ENCODE peak calls at places on chromosomes 6 and 20, in seven cellular contexts. One of them, this sample, is unnamed.

GRCh38 chr6:116522896-116523295 is 11.5 kb downstream of the CALHM5 start:
- DNase-seq in Peyer's patch: no peak
- DNase-seq in A549: no peak
- DNase-seq in IMR-90: no peak
- DNase-seq in testis: no peak
- DNase-seq in adrenal gland: no peak
- DNase-seq in lower leg skin: no peak
- DNase-seq in this sample: no peak

GRCh38 chr6:2861822-2862164 is 20.1 kb upstream of the SERPINB1 start:
- DNase-seq in adrenal gland: no peak
- DNase-seq in lower leg skin: no peak
- DNase-seq in Peyer's patch: no peak
- DNase-seq in A549: no peak
- DNase-seq in IMR-90: no peak
- DNase-seq in testis: no peak
- DNase-seq in this sample: no peak

GRCh38 chr6:87139236-87139635 is 16.1 kb upstream of the ZNF292 start:
- DNase-seq in testis: no peak
- DNase-seq in A549: peak; percentile 49
- DNase-seq in IMR-90: peak; percentile 62
- DNase-seq in lower leg skin: no peak
- DNase-seq in Peyer's patch: no peak
- DNase-seq in adrenal gland: no peak
- DNase-seq in this sample: no peak

GRCh38 chr6:154408906-154409500 is 52.4 kb upstream of the IPCEF1 start:
- DNase-seq in testis: no peak
- DNase-seq in adrenal gland: no peak
- DNase-seq in Peyer's patch: no peak
- DNase-seq in A549: peak; percentile 55
- DNase-seq in IMR-90: peak; percentile 66
- DNase-seq in lower leg skin: no peak
- DNase-seq in this sample: no peak

GRCh38 chr6:8764733-8765132 is 329.4 kb upstream of the SLC35B3 start:
- DNase-seq in A549: no peak
- DNase-seq in IMR-90: no peak
- DNase-seq in Peyer's patch: no peak
- DNase-seq in lower leg skin: no peak
- DNase-seq in adrenal gland: no peak
- DNase-seq in testis: no peak
- DNase-seq in this sample: no peak

GRCh38 chr6:69917834-69918233 is 51.5 kb downstream of the COL19A1 start:
- DNase-seq in Peyer's patch: no peak
- DNase-seq in testis: no peak
- DNase-seq in A549: peak; percentile 7
- DNase-seq in lower leg skin: no peak
- DNase-seq in IMR-90: peak; percentile 77
- DNase-seq in adrenal gland: no peak
- DNase-seq in this sample: no peak

GRCh38 chr6:49564552-49564951 is 14.1 kb downstream of the C6orf141 start:
- DNase-seq in adrenal gland: no peak
- DNase-seq in lower leg skin: no peak
- DNase-seq in Peyer's patch: no peak
- DNase-seq in A549: no peak
- DNase-seq in testis: no peak
- DNase-seq in IMR-90: no peak
- DNase-seq in this sample: no peak

GRCh38 chr6:53464942-53465460 is 79.9 kb downstream of the GCLC start:
- DNase-seq in testis: peak; percentile 73
- DNase-seq in Peyer's patch: no peak
- DNase-seq in lower leg skin: no peak
- DNase-seq in adrenal gland: peak; percentile 93
- DNase-seq in IMR-90: peak; percentile 10
- DNase-seq in A549: no peak
- DNase-seq in this sample: no peak

GRCh38 chr20:208937-209566 is 18.0 kb upstream of the DEFB129 start:
- DNase-seq in A549: peak; percentile 72
- DNase-seq in Peyer's patch: no peak
- DNase-seq in IMR-90: peak; percentile 79
- DNase-seq in lower leg skin: no peak
- DNase-seq in testis: no peak
- DNase-seq in adrenal gland: no peak
- DNase-seq in this sample: no peak

GRCh38 chr6:3175742-3176321 is 18.5 kb upstream of the TUBB2A start:
- DNase-seq in A549: no peak
- DNase-seq in Peyer's patch: no peak
- DNase-seq in testis: no peak
- DNase-seq in adrenal gland: no peak
- DNase-seq in lower leg skin: no peak
- DNase-seq in IMR-90: no peak
- DNase-seq in this sample: no peak

GRCh38 chr6:38375341-38375740 is 264.4 kb downstream of the BTBD9 start:
- DNase-seq in IMR-90: no peak
- DNase-seq in A549: no peak
- DNase-seq in testis: no peak
- DNase-seq in Peyer's patch: no peak
- DNase-seq in lower leg skin: no peak
- DNase-seq in adrenal gland: no peak
- DNase-seq in this sample: no peak

GRCh38 chr20:56358600-56359211 is at the start of gene FAM210B:
- DNase-seq in Peyer's patch: peak; percentile 76
- DNase-seq in adrenal gland: peak; percentile 90
- DNase-seq in testis: peak; percentile 93
- DNase-seq in IMR-90: peak; percentile 87
- DNase-seq in lower leg skin: peak; percentile 76
- DNase-seq in A549: peak; percentile 86
- DNase-seq in this sample: no peak

GRCh38 chr6:112145080-112145573 is 57.7 kb downstream of the FAM229B start:
- DNase-seq in adrenal gland: no peak
- DNase-seq in lower leg skin: no peak
- DNase-seq in IMR-90: no peak
- DNase-seq in A549: no peak
- DNase-seq in Peyer's patch: no peak
- DNase-seq in testis: no peak
- DNase-seq in this sample: no peak

GRCh38 chr6:223763-224162 is 68.5 kb upstream of the DUSP22 start:
- DNase-seq in testis: no peak
- DNase-seq in Peyer's patch: no peak
- DNase-seq in adrenal gland: peak; percentile 20
- DNase-seq in A549: no peak
- DNase-seq in lower leg skin: no peak
- DNase-seq in IMR-90: peak; percentile 86
- DNase-seq in this sample: peak; percentile 32

GRCh38 chr6:72238900-72239299 is 352.6 kb downstream of the RIMS1 start:
- DNase-seq in Peyer's patch: no peak
- DNase-seq in lower leg skin: no peak
- DNase-seq in testis: no peak
- DNase-seq in IMR-90: peak; percentile 69
- DNase-seq in adrenal gland: no peak
- DNase-seq in A549: no peak
- DNase-seq in this sample: no peak

GRCh38 chr20:50392138-50392866 is 117.9 kb upstream of the PTPN1 start:
- DNase-seq in Peyer's patch: no peak
- DNase-seq in adrenal gland: no peak
- DNase-seq in IMR-90: no peak
- DNase-seq in A549: no peak
- DNase-seq in lower leg skin: no peak
- DNase-seq in testis: no peak
- DNase-seq in this sample: no peak

GRCh38 chr20:15036938-15037337 is 699.5 kb upstream of the FLRT3 start:
- DNase-seq in Peyer's patch: no peak
- DNase-seq in testis: no peak
- DNase-seq in IMR-90: no peak
- DNase-seq in adrenal gland: no peak
- DNase-seq in lower leg skin: no peak
- DNase-seq in A549: no peak
- DNase-seq in this sample: no peak

GRCh38 chr20:45538209-45538798 is 978 bp downstream of the WFDC6 start:
- DNase-seq in Peyer's patch: no peak
- DNase-seq in testis: no peak
- DNase-seq in adrenal gland: no peak
- DNase-seq in IMR-90: no peak
- DNase-seq in lower leg skin: no peak
- DNase-seq in A549: no peak
- DNase-seq in this sample: no peak

GRCh38 chr20:19864130-19864529 is 106.1 kb downstream of the RIN2 start:
- DNase-seq in A549: peak; percentile 82
- DNase-seq in lower leg skin: no peak
- DNase-seq in adrenal gland: no peak
- DNase-seq in IMR-90: no peak
- DNase-seq in Peyer's patch: no peak
- DNase-seq in testis: no peak
- DNase-seq in this sample: no peak

GRCh38 chr20:21243811-21244210 is 59.3 kb upstream of the XRN2 start:
- DNase-seq in lower leg skin: no peak
- DNase-seq in adrenal gland: no peak
- DNase-seq in A549: no peak
- DNase-seq in IMR-90: no peak
- DNase-seq in testis: no peak
- DNase-seq in Peyer's patch: no peak
- DNase-seq in this sample: no peak

GRCh38 chr6:44779130-44779826 is 391.8 kb downstream of the CDC5L start:
- DNase-seq in Peyer's patch: no peak
- DNase-seq in IMR-90: no peak
- DNase-seq in adrenal gland: no peak
- DNase-seq in A549: no peak
- DNase-seq in testis: no peak
- DNase-seq in lower leg skin: peak; percentile 33
- DNase-seq in this sample: no peak

GRCh38 chr6:32627831-32628230 is 9.4 kb upstream of the HLA-DQA1 start:
- DNase-seq in A549: no peak
- DNase-seq in lower leg skin: peak; percentile 37
- DNase-seq in testis: peak; percentile 47
- DNase-seq in Peyer's patch: peak; percentile 85
- DNase-seq in IMR-90: peak; percentile 43
- DNase-seq in adrenal gland: no peak
- DNase-seq in this sample: no peak

GRCh38 chr20:51574248-51575033 is 31.9 kb upstream of the NFATC2 start:
- DNase-seq in adrenal gland: no peak
- DNase-seq in IMR-90: no peak
- DNase-seq in lower leg skin: no peak
- DNase-seq in Peyer's patch: no peak
- DNase-seq in A549: no peak
- DNase-seq in testis: no peak
- DNase-seq in this sample: no peak

GRCh38 chr20:51313275-51313898 is 229.1 kb downstream of the NFATC2 start:
- DNase-seq in Peyer's patch: no peak
- DNase-seq in testis: no peak
- DNase-seq in lower leg skin: no peak
- DNase-seq in IMR-90: peak; percentile 39
- DNase-seq in A549: no peak
- DNase-seq in adrenal gland: no peak
- DNase-seq in this sample: no peak

GRCh38 chr6:150813319-150813992 is 52.0 kb upstream of the MTHFD1L start:
- DNase-seq in lower leg skin: no peak
- DNase-seq in Peyer's patch: no peak
- DNase-seq in A549: peak; percentile 5
- DNase-seq in adrenal gland: no peak
- DNase-seq in testis: no peak
- DNase-seq in IMR-90: peak; percentile 83
- DNase-seq in this sample: no peak

GRCh38 chr20:63847374-63848002 is 13.8 kb upstream of the ABHD16B start:
- DNase-seq in Peyer's patch: no peak
- DNase-seq in testis: no peak
- DNase-seq in IMR-90: no peak
- DNase-seq in adrenal gland: no peak
- DNase-seq in lower leg skin: no peak
- DNase-seq in A549: no peak
- DNase-seq in this sample: no peak
- H3K4me3 ChIP-seq in Peyer's patch: no peak overlapping the region
- H3K4me3 ChIP-seq in testis: no peak overlapping the region
- H3K4me3 ChIP-seq in IMR-90: no peak overlapping the region
- H3K4me3 ChIP-seq in adrenal gland: no peak overlapping the region
- H3K4me3 ChIP-seq in lower leg skin: no peak overlapping the region
- H3K4me3 ChIP-seq in A549: no peak overlapping the region
- H3K4me3 ChIP-seq in this sample: no peak overlapping the region

GRCh38 chr6:120055071-120055470 is 705.5 kb upstream of the MAN1A1 start:
- DNase-seq in IMR-90: no peak
- DNase-seq in adrenal gland: peak; percentile 20
- DNase-seq in Peyer's patch: no peak
- DNase-seq in testis: no peak
- DNase-seq in A549: no peak
- DNase-seq in lower leg skin: no peak
- DNase-seq in this sample: no peak
- TF ChIP-seq POLR2A in IMR-90: no peak
- TF ChIP-seq POLR2A in adrenal gland: no peak
- TF ChIP-seq POLR2A in Peyer's patch: no peak
- TF ChIP-seq POLR2A in testis: no peak
- TF ChIP-seq POLR2A in A549: no peak
- TF ChIP-seq POLR2A in lower leg skin: no peak
- TF ChIP-seq POLR2A in this sample: no peak

DNA sequence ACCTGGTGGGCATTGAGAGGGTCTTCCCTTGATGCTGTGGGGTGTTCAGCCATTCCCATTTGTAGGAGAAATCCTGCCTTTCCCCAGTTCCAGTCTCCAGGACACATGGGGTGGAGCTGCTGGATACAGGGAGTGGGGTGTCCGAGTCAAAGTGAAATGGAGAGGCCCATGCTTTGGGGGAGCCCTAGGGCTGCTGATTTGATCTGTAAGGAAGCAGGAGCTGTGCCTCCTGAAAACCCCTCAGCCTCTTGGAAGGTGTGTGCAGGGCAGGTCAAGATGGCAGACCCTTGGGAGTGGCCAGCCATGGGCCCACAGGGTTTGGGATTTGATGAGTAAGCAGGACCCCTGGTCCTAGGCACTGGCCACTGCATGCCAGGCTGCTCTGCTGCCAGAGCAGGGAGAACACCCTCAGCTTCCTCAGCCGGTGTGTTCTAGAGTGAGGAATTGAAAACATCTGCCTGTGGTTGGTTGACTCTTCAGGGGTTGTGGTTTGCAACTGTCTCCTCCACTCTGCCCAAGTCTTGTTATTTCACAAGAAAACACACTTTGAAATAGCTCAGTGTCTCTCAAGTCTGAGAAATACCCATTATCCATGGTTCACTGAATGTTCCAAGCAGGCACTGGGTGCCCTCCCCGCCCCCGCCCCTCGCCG is 81.9 kb downstream of the SERAC1 start:
- DNase-seq in testis: no peak
- DNase-seq in A549: no peak
- DNase-seq in Peyer's patch: no peak
- DNase-seq in IMR-90: peak; percentile 64
- DNase-seq in lower leg skin: no peak
- DNase-seq in adrenal gland: peak; percentile 41
- DNase-seq in this sample: no peak
- H3K4me3 ChIP-seq in testis: no peak overlapping the region
- H3K4me3 ChIP-seq in A549: no peak overlapping the region
- H3K4me3 ChIP-seq in Peyer's patch: no peak overlapping the region
- H3K4me3 ChIP-seq in IMR-90: no peak overlapping the region
- H3K4me3 ChIP-seq in lower leg skin: no peak overlapping the region
- H3K4me3 ChIP-seq in adrenal gland: no peak overlapping the region
- H3K4me3 ChIP-seq in this sample: no peak overlapping the region

DNA sequence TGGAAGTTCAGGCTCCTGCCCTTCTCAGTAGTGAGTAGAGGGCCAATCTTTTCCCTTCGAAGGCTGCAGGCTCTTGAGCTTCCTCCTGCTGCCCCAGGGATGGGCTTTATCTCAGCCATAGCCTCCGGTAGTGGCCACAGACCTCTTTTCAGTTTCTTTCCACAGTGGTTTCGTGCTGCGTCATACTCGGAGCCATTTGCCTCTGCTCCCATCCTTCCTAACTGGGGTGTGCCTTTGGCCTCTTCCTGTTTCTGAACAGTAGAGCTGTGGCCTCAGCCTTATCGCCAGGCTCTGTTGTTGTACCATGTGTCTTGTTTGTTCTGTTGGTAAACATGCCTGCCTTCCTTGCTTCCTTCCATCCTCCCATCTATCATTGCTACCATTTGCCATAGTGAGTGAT is 54.1 kb downstream of the TULP4 start:
- DNase-seq in Peyer's patch: no peak
- DNase-seq in lower leg skin: no peak
- DNase-seq in A549: no peak
- DNase-seq in adrenal gland: no peak
- DNase-seq in IMR-90: no peak
- DNase-seq in testis: no peak
- DNase-seq in this sample: no peak
- TF ChIP-seq POLR2A in Peyer's patch: no peak
- TF ChIP-seq POLR2A in lower leg skin: no peak
- TF ChIP-seq POLR2A in A549: no peak
- TF ChIP-seq POLR2A in adrenal gland: no peak
- TF ChIP-seq POLR2A in IMR-90: no peak
- TF ChIP-seq POLR2A in testis: no peak
- TF ChIP-seq POLR2A in this sample: no peak

This sample was measured in vagina.